ENCODE peak calls at places on chromosome 21, in five cellular contexts. P is hepatic stellate cell; A is activated naive CD4-positive, alpha-beta T cell treated with anti-CD3 and anti-CD28 coated beads, Interleukin-2, amount 10 ng/mL, durations not matched to agents 7 days and 5 days; B is nephron progenitor cell; N is NCI-H2081. Q is an unnamed sample.
A peak's percentile ranks its signal among the peaks of the same experiment; 100 is the strongest.

GRCh38 chr21:46227811-46228344 is 696 bp downstream of the LSS start:
- DNase-seq in A (no peak), P (no peak), N (no peak), B (no peak), Q (no peak)

GRCh38 chr21:41664881-41665765 is 101.7 kb downstream of the RIPK4 start:
- DNase-seq in N (no peak), B (no peak), A (no peak), P (peak; percentile 83), Q (no peak)

GRCh38 chr21:36704958-36705678 is 6.2 kb downstream of the SIM2 start:
- DNase-seq in B (no peak), P (peak; percentile 40), N (no peak), A (no peak), Q (no peak)

GRCh38 chr21:36535618-36536241 is 55.8 kb upstream of the CLDN14 start:
- DNase-seq in B (no peak), A (no peak), N (no peak), P (no peak), Q (no peak)

GRCh38 chr21:32083175-32083574 is 195.7 kb downstream of the MIS18A start:
- DNase-seq in P (no peak), N (peak; percentile 73), A (no peak), B (no peak), Q (no peak)

GRCh38 chr21:15058718-15059316 is 6.0 kb downstream of the NRIP1 start:
- DNase-seq in A (no peak), P (peak; percentile 60), N (no peak), B (no peak), Q (no peak)

GRCh38 chr21:44919913-44920693 is 596 bp downstream of the ITGB2 start:
- DNase-seq in P (no peak), A (peak; percentile 38), N (no peak), B (no peak), Q (no peak)

GRCh38 chr21:33265664-33266049 is 510 bp upstream of the IL10RB start:
- DNase-seq in P (no peak), N (no peak), A (peak; percentile 30), B (no peak), Q (no peak)

GRCh38 chr21:31446206-31446900 is 102.3 kb upstream of the TIAM1 start:
- DNase-seq in P (no peak), A (peak; percentile 73), B (no peak), N (no peak), Q (no peak)

GRCh38 chr21:31744162-31744800 is 12.4 kb upstream of the SCAF4 start:
- DNase-seq in A (no peak), P (no peak), N (no peak), B (no peak), Q (no peak)

GRCh38 chr21:31473685-31474345 is 129.8 kb upstream of the TIAM1 start:
- DNase-seq in A (no peak), B (no peak), P (no peak), N (no peak), Q (no peak)

GRCh38 chr21:38869946-38870345 is 64.2 kb downstream of the ETS2 start:
- DNase-seq in P (peak; percentile 32), B (no peak), N (no peak), A (no peak), Q (no peak)

Q was measured in uterus.